ENCODE peak calls at places on chromosomes 1 and 21, in six cellular contexts. K, X, A, J, V and H are unnamed samples.

GRCh38 chr1:205216588-205216987 is 5.1 kb upstream of the DSTYK start:
- DNase-seq in J (no peak), V (no peak), A (no peak), K (no peak), X (no peak), H (no peak)

GRCh38 chr1:1001631-1002300 is 1.9 kb upstream of the HES4 start:
- DNase-seq in X (no peak), V (peak; percentile 71), A (peak; percentile 80), K (peak; percentile 57), J (peak; percentile 51), H (peak; percentile 86)

GRCh38 chr1:179984942-179985341 is 30.3 kb downstream of the CEP350 start:
- DNase-seq in A (no peak), X (no peak), J (no peak), K (no peak), V (no peak), H (no peak)

GRCh38 chr1:234611153-234611798 is 1.3 kb upstream of the IRF2BP2 start:
- DNase-seq in V (peak; percentile 69), J (peak; percentile 83), K (no peak), X (no peak), A (no peak), H (no peak)

GRCh38 chr1:15188678-15189077 is 35.1 kb downstream of the TMEM51 start:
- DNase-seq in X (no peak), K (no peak), A (no peak), V (no peak), J (peak; percentile 61), H (no peak)

GRCh38 chr21:37710555-37711293 is 205.5 kb downstream of the KCNJ6 start:
- DNase-seq in J (peak; percentile 68), A (no peak), X (no peak), K (no peak), V (no peak), H (no peak)

GRCh38 chr1:223711173-223711572 is 1.2 kb upstream of the CAPN2 start:
- DNase-seq in J (peak; percentile 60), K (no peak), X (no peak), A (no peak), V (no peak), H (peak; percentile 35)

GRCh38 chr1:89762801-89763648 is 57.8 kb upstream of the LRRC8D start:
- DNase-seq in V (peak; percentile 91), A (peak; percentile 82), K (peak; percentile 74), X (peak; percentile 96), J (peak; percentile 78), H (peak; percentile 87)

GRCh38 chr1:24302209-24302611 is 16.9 kb upstream of the GRHL3 start:
- DNase-seq in A (no peak), V (no peak), K (no peak), X (no peak), J (no peak), H (no peak)

GRCh38 chr1:67817319-67817718 is 15.9 kb downstream of the GNG12 start:
- DNase-seq in X (no peak), V (no peak), K (no peak), J (no peak), A (no peak), H (peak; percentile 91)

GRCh38 chr1:87642581-87643129 is 314.0 kb downstream of the LMO4 start:
- DNase-seq in V (no peak), A (no peak), J (peak; percentile 12), X (no peak), K (no peak), H (no peak)

GRCh38 chr1:31122779-31123178 is 57.3 kb upstream of the PUM1 start:
- DNase-seq in K (peak; percentile 12), J (peak; percentile 54), A (no peak), X (no peak), V (no peak), H (no peak)

GRCh38 chr1:85481688-85482087 is 16.7 kb upstream of the DDAH1 start:
- DNase-seq in K (no peak), J (no peak), A (no peak), X (no peak), V (no peak), H (no peak)

GRCh38 chr1:156931553-156931952 is 11.1 kb downstream of the LRRC71 start:
- DNase-seq in J (peak; percentile 40), V (no peak), A (no peak), X (no peak), K (no peak), H (no peak)

GRCh38 chr1:68322837-68323687 is 90.7 kb upstream of the WLS start:
- DNase-seq in X (no peak), A (no peak), J (peak; percentile 47), K (peak; percentile 78), V (no peak), H (peak; percentile 10)

GRCh38 chr21:44732956-44733355 is 21.6 kb upstream of the TSPEAR start:
- DNase-seq in X (no peak), A (no peak), V (no peak), J (no peak), K (no peak), H (no peak)

GRCh38 chr1:215606564-215607168 is 39.6 kb downstream of the KCTD3 start:
- DNase-seq in J (peak; percentile 42), X (no peak), V (no peak), A (no peak), K (no peak), H (no peak)

GRCh38 chr21:34570315-34570714 is 44.6 kb downstream of the RCAN1 start:
- DNase-seq in J (no peak), V (no peak), X (no peak), K (no peak), A (no peak), H (no peak)

GRCh38 chr1:44676484-44677200 is 2.1 kb downstream of the ARMH1 start:
- DNase-seq in V (peak; percentile 38), X (no peak), A (no peak), J (peak; percentile 77), K (no peak), H (no peak)

GRCh38 chr1:168499094-168500049 is 44.4 kb downstream of the XCL2 start:
- DNase-seq in V (no peak), A (no peak), J (peak; percentile 33), K (no peak), X (no peak), H (no peak)

GRCh38 chr1:201739492-201740085 is 89.4 kb upstream of the IPO9 start:
- DNase-seq in K (no peak), X (no peak), A (peak; percentile 82), J (no peak), V (peak; percentile 68), H (peak; percentile 83)

GRCh38 chr1:158068918-158069317 is 75.5 kb downstream of the KIRREL1 start:
- DNase-seq in J (no peak), X (no peak), K (no peak), V (no peak), A (no peak), H (no peak)

GRCh38 chr21:45615145-45615711 is 28.3 kb upstream of the PCBP3 start:
- DNase-seq in J (peak; percentile 31), K (no peak), V (no peak), X (no peak), A (peak; percentile 25), H (peak; percentile 69)

GRCh38 chr1:156901590-156901900 is 8.0 kb downstream of the PEAR1 start:
- DNase-seq in K (no peak), V (no peak), J (no peak), A (no peak), X (no peak), H (no peak)

GRCh38 chr1:12188657-12189327 is 22.0 kb downstream of the TNFRSF1B start:
- DNase-seq in J (no peak), A (no peak), V (no peak), X (no peak), K (no peak), H (no peak)

GRCh38 chr1:28508435-28508754 is 2.6 kb downstream of the RCC1 start:
- DNase-seq in X (no peak), J (no peak), A (no peak), K (no peak), V (no peak), H (no peak)
- H3K4me1 ChIP-seq in X (peaks cover 54% of the 10 kb centered on the region), J (peaks cover 13% of the 10 kb centered on the region), A (peaks cover 41% of the 10 kb centered on the region), K (peaks cover 13% of the 10 kb centered on the region), V (peaks cover 43% of the 10 kb centered on the region), H (peaks cover 42% of the 10 kb centered on the region)

GRCh38 chr1:160708821-160709220 is 2.8 kb downstream of the CD48 start:
- DNase-seq in K (no peak), X (no peak), J (no peak), A (no peak), V (no peak), H (no peak)

GRCh38 chr1:160709715-160710114 is 1.9 kb downstream of the CD48 start:
- DNase-seq in X (no peak), J (no peak), A (no peak), K (no peak), V (no peak), H (no peak)

GRCh38 chr1:160705176-160705745 is 6.4 kb downstream of the CD48 start:
- DNase-seq in V (no peak), A (no peak), J (no peak), X (no peak), K (no peak), H (no peak)

GRCh38 chr1:160708118-160708517 is 3.5 kb downstream of the CD48 start:
- DNase-seq in V (no peak), K (no peak), X (no peak), A (no peak), J (no peak), H (no peak)

GRCh38 chr1:160707171-160708109 is 4.2 kb downstream of the CD48 start:
- DNase-seq in A (no peak), X (no peak), K (no peak), J (no peak), V (no peak), H (no peak)
- TF ChIP-seq POLR2A in A (no peak), X (no peak), K (no peak), J (no peak), V (no peak), H (no peak)

DNA sequence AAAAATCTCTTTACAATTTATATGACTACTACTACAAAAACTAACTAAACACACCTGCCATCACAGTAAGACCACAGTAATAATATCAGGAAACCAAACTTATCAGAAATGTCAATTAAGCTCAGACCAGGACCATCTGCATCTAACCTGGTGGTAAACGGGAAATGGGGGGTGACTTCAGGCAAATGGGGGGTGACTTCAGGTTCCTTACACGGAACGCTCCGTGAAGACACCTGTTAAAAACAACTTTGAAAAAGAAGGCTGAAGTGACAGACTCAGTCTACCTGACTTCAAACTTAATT is 15.8 kb downstream of the PRDM15 start:
- DNase-seq in V (no peak), J (no peak), X (no peak), A (no peak), K (no peak), H (no peak)
- H3K4me1 ChIP-seq in V (no peaks in the 10 kb centered on the region), J (peaks cover 2% of the 10 kb centered on the region), X (peaks cover 8% of the 10 kb centered on the region), A (peaks cover 22% of the 10 kb centered on the region), K (no peaks in the 10 kb centered on the region), H (no peaks in the 10 kb centered on the region)

GRCh38 chr1:231272173-231272572 is 31.2 kb downstream of the GNPAT start:
- DNase-seq in A (no peak), J (no peak), V (no peak), X (no peak), K (no peak), H (no peak)
- TF ChIP-seq POLR2A in A (no peak), J (no peak), V (no peak), X (no peak), K (no peak), H (no peak)

GRCh38 chr1:102572637-102573036 is 535.7 kb downstream of the COL11A1 start:
- DNase-seq in J (no peak), A (no peak), X (no peak), K (no peak), V (no peak), H (no peak)
- H3K4me1 ChIP-seq in J (no peaks in the 10 kb centered on the region), A (no peaks in the 10 kb centered on the region), X (no peaks in the 10 kb centered on the region), K (no peaks in the 10 kb centered on the region), V (no peaks in the 10 kb centered on the region), H (no peaks in the 10 kb centered on the region)